ENCODE peak calls at places on chromosomes 2 and 18, in five cellular contexts. H is mesendoderm, V is OCI-LY7, S is GM23248, L is fibroblast of lung. C is an unnamed sample.

GRCh38 chr2:212535963-212536362 is 2.6 kb downstream of the ERBB4 start:
- DNase-seq in H (no peak), V (no peak), S (no peak), L (no peak), C (no peak)

GRCh38 chr2:16385341-16385740 is 280.3 kb downstream of the CYRIA start:
- DNase-seq in H (no peak), V (no peak), S (no peak), L (no peak), C (no peak)

GRCh38 chr2:52974127-52974526 is 793.5 kb upstream of the CHAC2 start:
- DNase-seq in H (no peak), V (no peak), S (no peak), L (no peak), C (no peak)

GRCh38 chr18:30044496-30044895 is 998.0 kb downstream of the DSC3 start:
- DNase-seq in H (no peak), V (no peak), S (no peak), L (no peak), C (no peak)

GRCh38 chr2:11127791-11128190 is 27.5 kb upstream of the SLC66A3 start:
- DNase-seq in H (no peak), V (no peak), S (no peak), L (no peak), C (no peak)

GRCh38 chr2:72961853-72962468 is 44.6 kb downstream of the EMX1 start:
- DNase-seq in H (peak), V (no peak), S (no peak), L (no peak), C (no peak)

GRCh38 chr18:31225668-31226067 is 63.0 kb upstream of the DSC1 start:
- DNase-seq in H (peak), V (no peak), S (no peak), L (peak), C (no peak)

GRCh38 chr2:10223471-10223870 is 79.2 kb upstream of the HPCAL1 start:
- DNase-seq in H (no peak), V (no peak), S (no peak), L (no peak), C (no peak)

GRCh38 chr2:98908909-98909308 is 27.1 kb downstream of the CRACDL start:
- DNase-seq in H (no peak), V (peak), S (peak), L (peak), C (no peak)

GRCh38 chr18:48714873-48715272 is 176.0 kb downstream of the CTIF start:
- DNase-seq in H (peak), V (no peak), S (no peak), L (no peak), C (no peak)

GRCh38 chr2:11658208-11658607 is 11.8 kb downstream of the NTSR2 start:
- DNase-seq in H (no peak), V (no peak), S (no peak), L (no peak), C (no peak)

GRCh38 chr2:190186238-190186637 is 123.7 kb upstream of the MSTN start:
- DNase-seq in H (no peak), V (no peak), S (peak), L (no peak), C (no peak)

GRCh38 chr18:75215663-75216062 is 5.1 kb downstream of the TSHZ1 start:
- DNase-seq in H (no peak), V (no peak), S (no peak), L (no peak), C (no peak)

GRCh38 chr2:156778916-156779315 is 342.7 kb downstream of the GPD2 start:
- DNase-seq in H (no peak), V (no peak), S (no peak), L (no peak), C (no peak)

GRCh38 chr2:229798446-229799147 is 84.2 kb upstream of the DNER start:
- DNase-seq in H (no peak), V (no peak), S (no peak), L (peak), C (no peak)

GRCh38 chr18:10403675-10404074 is 50.8 kb upstream of the APCDD1 start:
- DNase-seq in H (no peak), V (no peak), S (no peak), L (no peak), C (no peak)

GRCh38 chr2:64629329-64629781 is 24.4 kb downstream of the SERTAD2 start:
- DNase-seq in H (no peak), V (no peak), S (no peak), L (no peak), C (no peak)

GRCh38 chr2:241945803-241946202 is 76.3 kb downstream of the RTP5 start:
- DNase-seq in H (no peak), V (no peak), S (no peak), L (no peak), C (no peak)

GRCh38 chr2:212537311-212538155 is 1.1 kb downstream of the ERBB4 start:
- DNase-seq in H (peak), V (no peak), S (peak), L (peak), C (no peak)

GRCh38 chr2:28233070-28233718 is 159.5 kb upstream of the FOSL2 start:
- DNase-seq in H (no peak), V (no peak), S (peak), L (peak), C (no peak)

GRCh38 chr2:200662727-200663126 is 76.9 kb downstream of the AOX1 start:
- DNase-seq in H (peak), V (no peak), S (peak), L (peak), C (no peak)

GRCh38 chr2:84942166-84942565 is 28.8 kb upstream of the KCMF1 start:
- DNase-seq in H (no peak), V (no peak), S (no peak), L (no peak), C (no peak)

GRCh38 chr2:54725343-54726099 is 2.1 kb downstream of the EML6 start:
- DNase-seq in H (peak), V (peak), S (no peak), L (no peak), C (no peak)

GRCh38 chr2:238636269-238637073 is 209.7 kb downstream of the ASB1 start:
- DNase-seq in H (peak), V (no peak), S (peak), L (peak), C (no peak)

GRCh38 chr2:133109772-133110171 is 439.8 kb upstream of the LYPD1 start:
- DNase-seq in H (no peak), V (no peak), S (peak), L (peak), C (no peak)

GRCh38 chr2:1052671-1053270 is 102.1 kb downstream of the SNTG2 start:
- DNase-seq in H (peak), V (no peak), S (peak), L (peak), C (no peak)

GRCh38 chr2:8986327-8986976 is 17.0 kb downstream of the MBOAT2 start:
- DNase-seq in H (peak), V (peak), S (peak), L (no peak), C (no peak)

GRCh38 chr2:218423584-218423983 is 4.7 kb downstream of the VIL1 start:
- DNase-seq in H (no peak), V (no peak), S (no peak), L (no peak), C (no peak)

GRCh38 chr2:192195548-192196418 is 1.1 kb upstream of the TMEFF2 start:
- DNase-seq in H (peak), V (no peak), S (peak), L (peak), C (no peak)

GRCh38 chr18:43034683-43035500 is 80.6 kb downstream of the RIT2 start:
- DNase-seq in H (peak), V (no peak), S (no peak), L (no peak), C (no peak)

GRCh38 chr2:10412380-10412779 is 35.7 kb downstream of the ODC1 start:
- DNase-seq in H (peak), V (peak), S (peak), L (no peak), C (no peak)

GRCh38 chr18:26133652-26134051 is at the start of gene PSMA8:
- DNase-seq in H (peak), V (no peak), S (no peak), L (no peak), C (peak)

GRCh38 chr2:73986085-73986680 is 1.5 kb downstream of the TET3 start:
- DNase-seq in H (no peak), V (peak), S (no peak), L (no peak), C (no peak)

GRCh38 chr2:99488587-99488998 is 1.2 kb downstream of the REV1 start:
- DNase-seq in H (no peak), V (peak), S (peak), L (peak), C (no peak)

GRCh38 chr2:96868555-96869280 is 1.2 kb downstream of the SEMA4C start:
- DNase-seq in H (peak), V (no peak), S (peak), L (peak), C (peak)

GRCh38 chr2:97957432-97958183 is 38.1 kb downstream of the TMEM131 start:
- DNase-seq in H (peak), V (peak), S (no peak), L (peak), C (no peak)

DNA sequence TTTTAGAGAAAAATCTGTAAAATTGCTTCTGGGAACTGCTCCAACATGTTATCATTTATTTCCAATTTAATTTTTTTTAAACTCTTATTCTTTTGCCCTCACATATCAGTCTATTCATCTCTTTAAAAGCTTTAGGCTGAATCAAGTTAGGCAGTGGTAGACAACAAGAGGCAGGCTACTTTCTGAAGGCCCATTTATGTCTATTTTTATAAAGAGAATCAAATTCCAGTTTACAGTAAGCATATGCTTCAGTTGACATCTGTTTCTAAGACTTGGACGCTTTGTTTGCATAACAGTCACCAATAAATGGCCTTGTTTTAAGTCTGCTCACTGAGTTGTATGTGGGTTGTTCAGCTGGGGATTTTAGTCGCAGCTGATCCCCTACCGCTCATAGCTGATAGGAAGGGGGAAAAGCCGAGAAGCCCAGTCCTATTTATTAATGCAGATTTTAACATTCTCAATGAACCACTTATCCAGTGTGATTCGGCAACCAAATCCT is 260.5 kb upstream of the SIX3 start:
- DNase-seq in H (no peak), V (no peak), S (no peak), L (no peak), C (no peak)
- H3K4me3 ChIP-seq in H (no peak), V (no peak), S (no peak), L (no peak), C (no peak)

DNA sequence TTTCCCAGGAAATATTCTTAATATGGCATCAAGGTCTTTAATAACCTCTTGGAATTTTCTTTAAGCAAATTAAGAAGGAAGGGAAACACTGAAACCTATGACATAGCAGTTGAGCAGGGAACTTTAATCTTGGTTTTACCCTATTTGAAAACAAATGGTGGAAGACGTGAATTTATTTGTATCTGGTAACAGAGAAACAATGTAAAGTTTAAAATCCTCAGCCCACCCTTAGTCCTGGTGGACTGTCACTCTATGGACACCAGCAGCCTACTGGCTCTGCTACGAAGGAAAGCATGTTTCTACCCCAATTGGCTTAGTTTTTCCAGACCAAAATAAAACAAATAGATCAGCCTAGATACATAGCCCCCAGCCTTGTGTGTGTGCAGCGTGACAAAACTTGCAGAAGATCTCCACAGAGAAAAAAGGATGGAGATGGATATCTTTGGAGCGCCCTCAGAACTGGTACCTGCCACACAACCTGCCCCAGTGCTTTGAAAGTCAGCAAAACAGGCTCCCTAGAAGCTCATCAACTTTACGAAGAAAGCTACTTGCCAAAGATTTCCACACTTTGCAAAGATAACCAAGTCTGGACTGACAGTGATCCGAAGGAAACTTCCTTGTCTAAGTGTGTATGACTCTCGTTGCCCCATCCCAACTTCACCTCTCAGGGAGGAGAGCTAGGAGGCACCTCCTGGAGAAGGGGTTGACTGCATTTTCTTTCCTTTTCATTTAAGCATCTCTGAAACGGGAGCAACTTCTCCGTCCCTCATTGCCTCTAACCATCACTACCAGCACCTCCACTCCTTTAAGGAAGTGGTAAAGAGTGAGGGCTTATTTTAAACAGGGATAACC is 7.3 kb downstream of the ZEB2 start:
- DNase-seq in H (no peak), V (no peak), S (peak), L (peak), C (no peak)
- H3K27ac ChIP-seq in H (no peak), V (no peak), S (peak), L (peak), C (no peak)

DNA sequence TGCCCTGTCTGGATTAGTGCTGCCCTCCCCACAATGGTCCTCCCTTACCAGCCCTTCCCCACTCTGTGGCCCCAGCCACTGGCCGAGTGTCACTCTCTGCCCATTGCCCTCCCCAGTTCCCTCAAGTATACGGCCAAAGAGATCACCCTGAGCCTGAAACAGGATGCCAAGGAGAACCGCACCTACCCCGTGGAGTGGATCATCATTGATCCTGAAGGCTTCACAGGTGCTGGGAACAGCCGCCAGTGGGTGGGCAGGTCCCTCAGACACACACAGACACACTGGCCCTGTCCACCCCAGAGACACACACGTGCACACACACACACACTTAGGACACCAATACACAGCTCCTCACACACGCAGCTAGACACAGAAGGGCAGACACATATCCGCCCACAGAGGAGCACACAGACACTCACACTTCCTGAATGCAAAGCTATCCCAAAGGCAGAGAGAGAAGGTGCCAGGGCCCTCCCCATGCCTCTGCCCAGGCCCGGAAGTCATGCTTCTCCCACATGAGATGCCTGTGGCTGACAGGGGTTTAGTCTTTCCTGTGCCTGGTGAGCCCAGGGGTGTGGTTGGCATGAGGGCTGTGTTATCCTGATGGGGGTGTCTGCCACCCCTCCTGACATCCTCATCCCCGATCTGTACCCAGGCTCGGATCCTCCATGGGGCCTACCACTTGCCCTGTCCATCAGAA is 2.9 kb downstream of the CHRND start:
- DNase-seq in H (no peak), V (peak), S (peak), L (no peak), C (no peak)
- H3K4me3 ChIP-seq in H (no peak), V (no peak), S (no peak), L (no peak), C (no peak)

GRCh38 chr2:127305985-127306585 is 12.1 kb upstream of the ERCC3 start:
- DNase-seq in H (peak), V (no peak), S (peak), L (no peak), C (no peak)
- H3K27ac ChIP-seq in H (no peak), V (no peak), S (peak), L (no peak), C (no peak)

DNA sequence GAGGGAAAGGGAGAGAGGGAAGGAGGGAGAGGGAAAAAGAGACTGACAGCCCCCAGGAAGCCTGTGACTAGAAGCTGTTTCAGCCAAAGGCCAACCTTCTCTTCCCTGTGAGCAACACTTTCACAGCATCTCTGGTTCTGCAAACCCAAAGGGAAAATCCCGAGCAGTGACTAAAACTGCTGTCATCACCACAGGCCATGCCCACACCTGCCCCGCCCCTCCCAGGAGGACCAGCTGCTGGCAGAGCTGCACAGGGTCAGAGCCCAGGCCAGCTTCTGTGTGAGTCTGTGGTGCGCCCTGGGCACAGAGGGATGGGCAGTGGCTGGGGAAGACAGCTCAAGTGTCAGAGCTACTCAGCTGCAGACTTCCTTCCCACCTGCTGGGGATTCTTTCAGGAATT is 64.9 kb upstream of the OTOS start:
- DNase-seq in H (peak), V (no peak), S (peak), L (peak), C (no peak)
- H3K4me3 ChIP-seq in H (no peak), V (no peak), S (no peak), L (no peak), C (no peak)

GRCh38 chr2:147649963-147650362 is 194.9 kb upstream of the ACVR2A start:
- DNase-seq in H (no peak), V (no peak), S (peak), L (peak), C (no peak)

GRCh38 chr2:147647816-147648215 is 197.0 kb upstream of the ACVR2A start:
- DNase-seq in H (no peak), V (no peak), S (no peak), L (no peak), C (no peak)

GRCh38 chr2:147646999-147647588 is 197.7 kb upstream of the ACVR2A start:
- DNase-seq in H (no peak), V (no peak), S (no peak), L (no peak), C (no peak)

GRCh38 chr2:147649288-147649687 is 195.5 kb upstream of the ACVR2A start:
- DNase-seq in H (no peak), V (no peak), S (no peak), L (no peak), C (no peak)

DNA sequence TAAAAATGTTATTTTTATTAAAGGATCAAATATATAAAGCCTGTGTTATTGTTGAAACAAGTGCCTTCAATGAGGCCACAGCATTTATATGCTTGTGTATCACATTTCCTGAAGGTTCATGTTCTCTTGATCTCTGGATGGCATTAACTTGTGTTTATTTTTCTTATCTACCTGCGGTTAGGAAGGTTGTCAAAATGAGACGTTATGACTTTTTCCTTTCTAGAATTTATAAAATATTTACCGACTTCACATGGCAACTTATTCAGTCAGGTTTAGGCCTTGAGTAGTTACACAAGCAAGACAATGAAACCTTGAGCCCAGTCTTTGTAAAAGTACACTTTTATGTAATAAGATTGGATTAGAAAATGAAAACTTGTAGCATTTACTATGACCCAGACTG is 196.4 kb upstream of the ACVR2A start:
- DNase-seq in H (no peak), V (no peak), S (no peak), L (no peak), C (no peak)
- H3K27ac ChIP-seq in H (no peak), V (no peak), S (no peak), L (no peak), C (no peak)

DNA sequence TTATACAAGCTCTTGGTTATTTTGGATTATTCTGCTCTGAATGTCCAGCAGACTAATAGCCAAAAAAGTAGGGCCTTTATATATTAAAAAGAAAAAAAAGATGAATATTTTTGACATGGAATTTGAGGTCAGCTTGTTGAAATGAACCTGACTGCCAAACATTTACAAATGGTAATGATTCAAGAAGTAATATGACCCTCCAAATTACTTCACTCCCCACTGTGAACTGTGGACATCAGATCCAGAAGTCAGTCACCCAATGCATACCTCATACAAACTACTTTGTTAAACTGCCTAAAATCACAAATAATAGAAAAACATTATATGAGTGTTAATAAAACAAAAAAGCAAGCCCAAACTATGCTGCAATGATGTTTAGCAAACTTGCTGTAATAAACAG is 10.0 kb downstream of the EPG5 start:
- DNase-seq in H (no peak), V (no peak), S (peak), L (peak), C (no peak)
- H3K4me3 ChIP-seq in H (no peak), V (no peak), S (no peak), L (no peak), C (no peak)

GRCh38 chr18:56089607-56090258 is 501.7 kb upstream of the TCF4 start:
- DNase-seq in H (no peak), V (no peak), S (no peak), L (no peak), C (no peak)
- H3K27ac ChIP-seq in H (no peak), V (no peak), S (no peak), L (no peak), C (no peak)

GRCh38 chr2:29485117-29485516 is 369.9 kb downstream of the CLIP4 start:
- DNase-seq in H (no peak), V (no peak), S (no peak), L (no peak), C (no peak)
- H3K4me3 ChIP-seq in H (no peak), V (no peak), S (no peak), L (no peak), C (no peak)

C was measured in CD8-positive, alpha-beta T cell.